ENCODE peak calls at places on chromosome 20, in seven cellular contexts. One of them, this sample, is unnamed.

GRCh38 chr20:14972256-14972655 is 634.8 kb upstream of the FLRT3 start:
- DNase-seq in A549: no peak
- DNase-seq in heart right ventricle: no peak
- DNase-seq in thoracic aorta: no peak
- DNase-seq in dorsolateral prefrontal cortex: no peak
- DNase-seq in body of pancreas: no peak
- DNase-seq in OCI-LY7: no peak
- DNase-seq in this sample: no peak

GRCh38 chr20:50149481-50150254 is 3.9 kb downstream of the PEDS1 start:
- DNase-seq in A549: no peak
- DNase-seq in heart right ventricle: no peak
- DNase-seq in thoracic aorta: no peak
- DNase-seq in dorsolateral prefrontal cortex: no peak
- DNase-seq in body of pancreas: peak; percentile 79
- DNase-seq in OCI-LY7: no peak
- DNase-seq in this sample: no peak

GRCh38 chr20:40414843-40415615 is 274.0 kb downstream of the MAFB start:
- DNase-seq in A549: no peak
- DNase-seq in heart right ventricle: no peak
- DNase-seq in thoracic aorta: no peak
- DNase-seq in dorsolateral prefrontal cortex: no peak
- DNase-seq in body of pancreas: no peak
- DNase-seq in OCI-LY7: no peak
- DNase-seq in this sample: no peak

GRCh38 chr20:43583982-43584432 is 6.7 kb upstream of the IFT52 start:
- DNase-seq in A549: no peak
- DNase-seq in heart right ventricle: peak; percentile 43
- DNase-seq in thoracic aorta: peak; percentile 43
- DNase-seq in dorsolateral prefrontal cortex: peak; percentile 88
- DNase-seq in body of pancreas: peak; percentile 93
- DNase-seq in OCI-LY7: no peak
- DNase-seq in this sample: peak; percentile 57

GRCh38 chr20:31956556-31957220 is 4.8 kb upstream of the PDRG1 start:
- DNase-seq in A549: no peak
- DNase-seq in heart right ventricle: no peak
- DNase-seq in thoracic aorta: no peak
- DNase-seq in dorsolateral prefrontal cortex: no peak
- DNase-seq in body of pancreas: no peak
- DNase-seq in OCI-LY7: no peak
- DNase-seq in this sample: no peak

GRCh38 chr20:43798591-43799149 is 71.9 kb upstream of the GTSF1L start:
- DNase-seq in A549: no peak
- DNase-seq in heart right ventricle: no peak
- DNase-seq in thoracic aorta: no peak
- DNase-seq in dorsolateral prefrontal cortex: no peak
- DNase-seq in body of pancreas: no peak
- DNase-seq in OCI-LY7: no peak
- DNase-seq in this sample: no peak

GRCh38 chr20:59631751-59632380 is 27.5 kb downstream of the PHACTR3 start:
- DNase-seq in A549: no peak
- DNase-seq in heart right ventricle: no peak
- DNase-seq in thoracic aorta: no peak
- DNase-seq in dorsolateral prefrontal cortex: no peak
- DNase-seq in body of pancreas: no peak
- DNase-seq in OCI-LY7: no peak
- DNase-seq in this sample: no peak

GRCh38 chr20:48791014-48791413 is 36.8 kb downstream of the PREX1 start:
- DNase-seq in A549: peak; percentile 29
- DNase-seq in heart right ventricle: no peak
- DNase-seq in thoracic aorta: no peak
- DNase-seq in dorsolateral prefrontal cortex: no peak
- DNase-seq in body of pancreas: peak; percentile 47
- DNase-seq in OCI-LY7: peak; percentile 28
- DNase-seq in this sample: no peak

GRCh38 chr20:3693376-3693775 is 11.6 kb upstream of the ADAM33 start:
- DNase-seq in A549: no peak
- DNase-seq in heart right ventricle: no peak
- DNase-seq in thoracic aorta: no peak
- DNase-seq in dorsolateral prefrontal cortex: no peak
- DNase-seq in body of pancreas: no peak
- DNase-seq in OCI-LY7: no peak
- DNase-seq in this sample: no peak

GRCh38 chr20:43507150-43508080 is at the start of gene L3MBTL1:
- DNase-seq in A549: peak; percentile 72
- DNase-seq in heart right ventricle: no peak
- DNase-seq in thoracic aorta: no peak
- DNase-seq in dorsolateral prefrontal cortex: no peak
- DNase-seq in body of pancreas: peak; percentile 67
- DNase-seq in OCI-LY7: no peak
- DNase-seq in this sample: no peak

GRCh38 chr20:50467618-50468373 is 42.4 kb upstream of the PTPN1 start:
- DNase-seq in A549: peak; percentile 75
- DNase-seq in heart right ventricle: no peak
- DNase-seq in thoracic aorta: no peak
- DNase-seq in dorsolateral prefrontal cortex: peak; percentile 51
- DNase-seq in body of pancreas: peak; percentile 27
- DNase-seq in OCI-LY7: peak; percentile 63
- DNase-seq in this sample: no peak

GRCh38 chr20:53582574-53583351 is 10.9 kb downstream of the ZNF217 start:
- DNase-seq in A549: peak; percentile 71
- DNase-seq in heart right ventricle: no peak
- DNase-seq in thoracic aorta: no peak
- DNase-seq in dorsolateral prefrontal cortex: no peak
- DNase-seq in body of pancreas: peak; percentile 42
- DNase-seq in OCI-LY7: peak; percentile 37
- DNase-seq in this sample: no peak

GRCh38 chr20:50854512-50855249 is 59.8 kb downstream of the BCAS4 start:
- DNase-seq in A549: no peak
- DNase-seq in heart right ventricle: no peak
- DNase-seq in thoracic aorta: no peak
- DNase-seq in dorsolateral prefrontal cortex: no peak
- DNase-seq in body of pancreas: no peak
- DNase-seq in OCI-LY7: no peak
- DNase-seq in this sample: no peak

GRCh38 chr20:59632426-59633113 is 28.2 kb downstream of the PHACTR3 start:
- DNase-seq in A549: no peak
- DNase-seq in heart right ventricle: no peak
- DNase-seq in thoracic aorta: no peak
- DNase-seq in dorsolateral prefrontal cortex: no peak
- DNase-seq in body of pancreas: no peak
- DNase-seq in OCI-LY7: no peak
- DNase-seq in this sample: no peak

GRCh38 chr20:47397652-47398301 is 41.3 kb upstream of the ZMYND8 start:
- DNase-seq in A549: no peak
- DNase-seq in heart right ventricle: no peak
- DNase-seq in thoracic aorta: no peak
- DNase-seq in dorsolateral prefrontal cortex: no peak
- DNase-seq in body of pancreas: no peak
- DNase-seq in OCI-LY7: no peak
- DNase-seq in this sample: no peak

GRCh38 chr20:19928379-19929360 is 88.5 kb upstream of the NAA20 start:
- DNase-seq in A549: no peak
- DNase-seq in heart right ventricle: no peak
- DNase-seq in thoracic aorta: no peak
- DNase-seq in dorsolateral prefrontal cortex: no peak
- DNase-seq in body of pancreas: peak; percentile 74
- DNase-seq in OCI-LY7: no peak
- DNase-seq in this sample: no peak

GRCh38 chr20:47535088-47535487 is 33.4 kb downstream of the NCOA3 start:
- DNase-seq in A549: peak; percentile 55
- DNase-seq in heart right ventricle: no peak
- DNase-seq in thoracic aorta: no peak
- DNase-seq in dorsolateral prefrontal cortex: no peak
- DNase-seq in body of pancreas: no peak
- DNase-seq in OCI-LY7: peak; percentile 60
- DNase-seq in this sample: no peak

GRCh38 chr20:15911557-15911956 is 661.7 kb downstream of the KIF16B start:
- DNase-seq in A549: no peak
- DNase-seq in heart right ventricle: no peak
- DNase-seq in thoracic aorta: no peak
- DNase-seq in dorsolateral prefrontal cortex: no peak
- DNase-seq in body of pancreas: no peak
- DNase-seq in OCI-LY7: no peak
- DNase-seq in this sample: no peak

GRCh38 chr20:12594410-12595130 is 414.2 kb upstream of the SPTLC3 start:
- DNase-seq in A549: peak; percentile 57
- DNase-seq in heart right ventricle: no peak
- DNase-seq in thoracic aorta: no peak
- DNase-seq in dorsolateral prefrontal cortex: no peak
- DNase-seq in body of pancreas: no peak
- DNase-seq in OCI-LY7: no peak
- DNase-seq in this sample: no peak

GRCh38 chr20:62737271-62737761 is 28.7 kb downstream of the NTSR1 start:
- DNase-seq in A549: no peak
- DNase-seq in heart right ventricle: no peak
- DNase-seq in thoracic aorta: no peak
- DNase-seq in dorsolateral prefrontal cortex: no peak
- DNase-seq in body of pancreas: no peak
- DNase-seq in OCI-LY7: no peak
- DNase-seq in this sample: no peak
- H3K27ac ChIP-seq in A549: no peak overlapping the region
- H3K27ac ChIP-seq in heart right ventricle: no peak overlapping the region
- H3K27ac ChIP-seq in thoracic aorta: no peak overlapping the region
- H3K27ac ChIP-seq in dorsolateral prefrontal cortex: no peak overlapping the region
- H3K27ac ChIP-seq in body of pancreas: no peak overlapping the region
- H3K27ac ChIP-seq in OCI-LY7: no peak overlapping the region
- H3K27ac ChIP-seq in this sample: no peak overlapping the region

GRCh38 chr20:58003525-58003924 is 224.9 kb downstream of the ANKRD60 start:
- DNase-seq in A549: peak; percentile 50
- DNase-seq in heart right ventricle: no peak
- DNase-seq in thoracic aorta: no peak
- DNase-seq in dorsolateral prefrontal cortex: no peak
- DNase-seq in body of pancreas: no peak
- DNase-seq in OCI-LY7: peak; percentile 6
- DNase-seq in this sample: no peak
- H3K27ac ChIP-seq in A549: no peak overlapping the region
- H3K27ac ChIP-seq in heart right ventricle: no peak overlapping the region
- H3K27ac ChIP-seq in thoracic aorta: no peak overlapping the region
- H3K27ac ChIP-seq in dorsolateral prefrontal cortex: no peak overlapping the region
- H3K27ac ChIP-seq in body of pancreas: no peak overlapping the region
- H3K27ac ChIP-seq in OCI-LY7: no peak overlapping the region
- H3K27ac ChIP-seq in this sample: no peak overlapping the region

DNA sequence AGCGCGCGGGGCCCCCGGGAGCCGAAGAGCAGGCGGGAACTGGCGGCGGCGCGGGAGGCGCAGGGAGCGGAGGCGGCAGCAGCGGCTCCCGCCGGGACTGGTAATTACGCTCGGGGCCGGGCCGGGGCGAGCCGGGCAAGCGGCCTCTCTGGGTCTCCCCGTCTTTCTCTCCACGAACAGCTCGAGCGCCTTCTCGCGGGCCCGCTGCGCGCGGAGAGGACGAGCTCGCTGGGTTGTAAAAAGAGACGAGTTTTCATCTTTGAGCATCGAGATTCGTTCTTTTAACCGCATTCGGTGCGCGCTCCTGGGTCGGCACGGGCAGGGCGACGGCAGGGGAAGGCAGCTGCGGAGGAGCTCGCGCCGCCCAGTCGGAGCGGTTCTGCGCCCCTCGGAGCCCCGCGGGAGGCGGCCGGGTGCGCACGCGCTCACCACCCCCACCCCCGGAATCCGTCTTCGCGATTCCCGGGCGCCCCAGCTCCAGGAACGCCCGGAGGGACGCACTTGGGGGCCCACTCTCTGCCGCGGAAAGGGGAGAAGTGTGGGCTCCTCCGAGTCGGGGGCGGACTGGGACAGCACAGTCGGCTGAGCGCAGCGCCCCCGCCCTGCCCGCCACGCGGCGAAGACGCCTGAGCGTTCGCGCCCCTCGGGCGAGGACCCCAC is 38.0 kb downstream of the YTHDF1 start:
- DNase-seq in A549: peak; percentile 51
- DNase-seq in heart right ventricle: no peak
- DNase-seq in thoracic aorta: no peak
- DNase-seq in dorsolateral prefrontal cortex: no peak
- DNase-seq in body of pancreas: no peak
- DNase-seq in OCI-LY7: no peak
- DNase-seq in this sample: no peak
- H3K27ac ChIP-seq in A549: no peak overlapping the region
- H3K27ac ChIP-seq in heart right ventricle: no peak overlapping the region
- H3K27ac ChIP-seq in thoracic aorta: no peak overlapping the region
- H3K27ac ChIP-seq in dorsolateral prefrontal cortex: peak overlapping the region; percentile 59
- H3K27ac ChIP-seq in body of pancreas: no peak overlapping the region
- H3K27ac ChIP-seq in OCI-LY7: no peak overlapping the region
- H3K27ac ChIP-seq in this sample: no peak overlapping the region

GRCh38 chr20:860891-861290 is 27.4 kb downstream of the FAM110A start:
- DNase-seq in A549: no peak
- DNase-seq in heart right ventricle: no peak
- DNase-seq in thoracic aorta: no peak
- DNase-seq in dorsolateral prefrontal cortex: no peak
- DNase-seq in body of pancreas: no peak
- DNase-seq in OCI-LY7: no peak
- DNase-seq in this sample: no peak

GRCh38 chr20:855466-856360 is 22.2 kb downstream of the FAM110A start:
- DNase-seq in A549: no peak
- DNase-seq in heart right ventricle: no peak
- DNase-seq in thoracic aorta: no peak
- DNase-seq in dorsolateral prefrontal cortex: no peak
- DNase-seq in body of pancreas: no peak
- DNase-seq in OCI-LY7: no peak
- DNase-seq in this sample: no peak

GRCh38 chr20:856361-856775 is 22.9 kb downstream of the FAM110A start:
- DNase-seq in A549: peak; percentile 82
- DNase-seq in heart right ventricle: no peak
- DNase-seq in thoracic aorta: no peak
- DNase-seq in dorsolateral prefrontal cortex: no peak
- DNase-seq in body of pancreas: peak; percentile 49
- DNase-seq in OCI-LY7: no peak
- DNase-seq in this sample: no peak

GRCh38 chr20:859661-860294 is 26.3 kb downstream of the FAM110A start:
- DNase-seq in A549: no peak
- DNase-seq in heart right ventricle: no peak
- DNase-seq in thoracic aorta: no peak
- DNase-seq in dorsolateral prefrontal cortex: no peak
- DNase-seq in body of pancreas: no peak
- DNase-seq in OCI-LY7: no peak
- DNase-seq in this sample: no peak

GRCh38 chr20:858011-858410 is 24.5 kb downstream of the FAM110A start:
- DNase-seq in A549: no peak
- DNase-seq in heart right ventricle: no peak
- DNase-seq in thoracic aorta: no peak
- DNase-seq in dorsolateral prefrontal cortex: no peak
- DNase-seq in body of pancreas: no peak
- DNase-seq in OCI-LY7: no peak
- DNase-seq in this sample: no peak
- H3K27ac ChIP-seq in A549: no peak overlapping the region
- H3K27ac ChIP-seq in heart right ventricle: no peak overlapping the region
- H3K27ac ChIP-seq in thoracic aorta: no peak overlapping the region
- H3K27ac ChIP-seq in dorsolateral prefrontal cortex: no peak overlapping the region
- H3K27ac ChIP-seq in body of pancreas: no peak overlapping the region
- H3K27ac ChIP-seq in OCI-LY7: no peak overlapping the region
- H3K27ac ChIP-seq in this sample: no peak overlapping the region

DNA sequence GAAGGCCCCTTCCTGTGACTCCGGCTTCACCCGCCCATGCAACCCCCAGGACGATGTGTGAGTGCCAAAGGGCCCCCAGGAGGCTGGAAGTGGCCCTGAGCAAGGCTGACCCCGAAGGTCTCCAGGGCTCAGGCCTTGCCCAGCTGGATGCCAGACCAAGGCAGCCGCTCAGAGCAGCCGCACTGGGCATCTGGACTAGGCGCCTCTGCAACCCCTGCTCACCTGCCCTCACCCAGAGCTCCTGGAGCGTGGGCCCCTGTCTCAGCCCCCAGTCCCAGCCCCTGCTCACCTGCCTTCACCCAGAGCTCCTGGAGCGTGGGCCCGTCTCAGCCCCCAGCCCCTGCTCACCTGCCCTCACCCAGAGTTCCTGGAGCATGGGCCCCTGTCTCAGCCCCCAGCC is 1.3 kb downstream of the SRMS start:
- DNase-seq in A549: no peak
- DNase-seq in heart right ventricle: no peak
- DNase-seq in thoracic aorta: no peak
- DNase-seq in dorsolateral prefrontal cortex: no peak
- DNase-seq in body of pancreas: no peak
- DNase-seq in OCI-LY7: no peak
- DNase-seq in this sample: no peak
- H3K27ac ChIP-seq in A549: no peak overlapping the region
- H3K27ac ChIP-seq in heart right ventricle: no peak overlapping the region
- H3K27ac ChIP-seq in thoracic aorta: no peak overlapping the region
- H3K27ac ChIP-seq in dorsolateral prefrontal cortex: no peak overlapping the region
- H3K27ac ChIP-seq in body of pancreas: no peak overlapping the region
- H3K27ac ChIP-seq in OCI-LY7: no peak overlapping the region
- H3K27ac ChIP-seq in this sample: no peak overlapping the region

This sample was measured in substantia nigra.